ENCODE peak calls at places on chromosomes 3 and 15, in six cellular contexts. Q, N, P, T, A and X are unnamed samples.

GRCh38 chr15:35078221-35078915 is 6.7 kb downstream of the NANOGP8 start:
- DNase-seq in Q (peak), N (no peak), P (no peak), T (peak), A (peak), X (no peak)

GRCh38 chr3:141414141-141414689 is 45.9 kb downstream of the ZBTB38 start:
- DNase-seq in Q (no peak), N (peak), P (no peak), T (no peak), A (peak), X (no peak)

GRCh38 chr3:184546252-184546651 is 15.3 kb upstream of the EPHB3 start:
- DNase-seq in Q (no peak), N (no peak), P (peak), T (no peak), A (no peak), X (peak)

GRCh38 chr3:167350245-167350862 is 29.7 kb downstream of the ZBBX start:
- DNase-seq in Q (no peak), N (no peak), P (no peak), T (no peak), A (peak), X (no peak)

GRCh38 chr15:37140531-37141053 is 40.2 kb upstream of the MEIS2 start:
- DNase-seq in Q (no peak), N (no peak), P (no peak), T (no peak), A (peak), X (no peak)

GRCh38 chr3:120089089-120089488 is 5.2 kb downstream of the GSK3B start:
- DNase-seq in Q (no peak), N (no peak), P (no peak), T (no peak), A (no peak), X (no peak)

GRCh38 chr3:18872466-18872865 is 275.8 kb upstream of the KCNH8 start:
- DNase-seq in Q (no peak), N (no peak), P (no peak), T (no peak), A (no peak), X (no peak)

GRCh38 chr3:25592510-25592968 is 72.2 kb downstream of the TOP2B start:
- DNase-seq in Q (no peak), N (peak), P (no peak), T (no peak), A (peak), X (no peak)

GRCh38 chr3:9732753-9733115 is 1.2 kb downstream of the BRPF1 start:
- DNase-seq in Q (no peak), N (no peak), P (no peak), T (no peak), A (peak), X (no peak)

GRCh38 chr15:48828906-48829305 is 18.0 kb upstream of the CEP152 start:
- DNase-seq in Q (no peak), N (no peak), P (no peak), T (no peak), A (no peak), X (no peak)

GRCh38 chr15:78044407-78045155 is 32.9 kb downstream of the TBC1D2B start:
- DNase-seq in Q (no peak), N (no peak), P (no peak), T (no peak), A (peak), X (no peak)

GRCh38 chr3:43389388-43390254 is 103.3 kb downstream of the SNRK start:
- DNase-seq in Q (no peak), N (no peak), P (peak), T (peak), A (no peak), X (no peak)

GRCh38 chr15:29226431-29227216 is 43.0 kb downstream of the NSMCE3 start:
- DNase-seq in Q (no peak), N (no peak), P (no peak), T (no peak), A (no peak), X (no peak)

GRCh38 chr3:156535162-156535627 is 19.7 kb downstream of the SSR3 start:
- DNase-seq in Q (no peak), N (peak), P (peak), T (peak), A (peak), X (no peak)
- TF ChIP-seq CTCF in Q (no peak), N (peak), P (no peak), T (no peak), A (peak), X (peak)

GRCh38 chr15:90598053-90598577 is 68.4 kb downstream of the CRTC3 start:
- DNase-seq in Q (peak), N (peak), P (peak), T (peak), A (peak), X (peak)
- TF ChIP-seq CTCF in Q (peak), N (no peak), P (no peak), T (peak), A (no peak), X (peak)

GRCh38 chr3:123728991-123729390 is 144.1 kb upstream of the HACD2 start:
- DNase-seq in Q (no peak), N (no peak), P (no peak), T (no peak), A (no peak), X (no peak)

GRCh38 chr3:123728014-123728413 is 143.2 kb upstream of the HACD2 start:
- DNase-seq in Q (no peak), N (no peak), P (no peak), T (no peak), A (peak), X (no peak)

GRCh38 chr3:123723527-123724168 is 138.8 kb upstream of the HACD2 start:
- DNase-seq in Q (peak), N (no peak), P (peak), T (peak), A (peak), X (no peak)

GRCh38 chr3:123724306-123724705 is 139.5 kb upstream of the HACD2 start:
- DNase-seq in Q (no peak), N (no peak), P (no peak), T (no peak), A (peak), X (no peak)

GRCh38 chr3:123725652-123726400 is 141.0 kb upstream of the HACD2 start:
- DNase-seq in Q (no peak), N (no peak), P (no peak), T (no peak), A (no peak), X (no peak)
- TF ChIP-seq CTCF in Q (no peak), N (no peak), P (no peak), T (no peak), A (no peak), X (no peak)

DNA sequence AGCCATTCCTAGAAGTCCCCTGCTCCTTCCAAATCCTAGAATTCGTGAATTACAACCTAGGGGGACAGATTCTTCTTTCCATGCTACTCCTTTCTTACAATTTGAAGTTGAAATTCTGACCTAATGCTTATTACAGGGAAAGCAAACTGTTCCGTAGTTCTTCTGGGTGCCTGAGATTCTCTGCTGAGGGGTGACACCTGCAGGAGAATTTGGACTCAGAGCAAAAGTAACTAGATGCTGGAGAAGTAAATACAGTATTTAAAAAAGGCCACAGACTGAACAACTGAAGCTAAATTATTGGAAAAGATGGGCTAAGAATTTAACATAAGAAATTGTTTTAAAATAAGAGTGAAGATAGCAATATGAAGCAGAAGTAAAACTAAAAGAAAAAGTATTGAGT is 37.9 kb downstream of the ACAD9 start:
- DNase-seq in Q (no peak), N (no peak), P (no peak), T (no peak), A (peak), X (no peak)
- TF ChIP-seq CTCF in Q (peak), N (no peak), P (no peak), T (no peak), A (peak), X (no peak)

GRCh38 chr3:52153389-52154096 is 680 bp downstream of the POC1A start:
- DNase-seq in Q (no peak), N (peak), P (no peak), T (peak), A (peak), X (no peak)
- TF ChIP-seq CTCF in Q (no peak), N (no peak), P (no peak), T (no peak), A (no peak), X (no peak)